ENCODE peak calls at places on chromosome 3, in five cellular contexts. J is stimulated activated CD8-positive, alpha-beta memory T cell treated with anti-CD3 and anti-CD28 coated beads, Interleukin-7, amount 100 ng/mL, for 1 hour; R is endothelial cell of umbilical vein; K is GM12865; I is iris pigment epithelial cell. F is an unnamed sample.

GRCh38 chr3:49017978-49018706 is at the start of gene DALRD3:
- DNase-seq in J (peak), R (peak), K (peak), I (peak), F (peak)

GRCh38 chr3:62051506-62051905 is 321.8 kb downstream of the FEZF2 start:
- DNase-seq in J (no peak), R (peak), K (no peak), I (peak), F (peak)

GRCh38 chr3:15399970-15400369 is 27.4 kb downstream of the METTL6 start:
- DNase-seq in J (no peak), R (no peak), K (no peak), I (no peak), F (no peak)

GRCh38 chr3:124248471-124249028 is 256.6 kb upstream of the ROPN1 start:
- DNase-seq in J (no peak), R (peak), K (no peak), I (peak), F (peak)

GRCh38 chr3:174891524-174892203 is 32.5 kb downstream of the NAALADL2 start:
- DNase-seq in J (no peak), R (peak), K (no peak), I (peak), F (no peak)

GRCh38 chr3:64185436-64185835 is 39.8 kb downstream of the PRICKLE2 start:
- DNase-seq in J (no peak), R (no peak), K (no peak), I (no peak), F (no peak)

GRCh38 chr3:52299815-52300611 is 12.4 kb downstream of the GLYCTK start:
- DNase-seq in J (no peak), R (peak), K (no peak), I (peak), F (peak)

GRCh38 chr3:59609967-59610366 is 560.1 kb upstream of the CFAP20DC start:
- DNase-seq in J (no peak), R (no peak), K (no peak), I (peak), F (no peak)

GRCh38 chr3:34687671-34688070 is 889.2 kb downstream of the PDCD6IP start:
- DNase-seq in J (no peak), R (no peak), K (no peak), I (no peak), F (no peak)

GRCh38 chr3:184368116-184368803 is 6.8 kb downstream of the POLR2H start:
- DNase-seq in J (no peak), R (no peak), K (no peak), I (peak), F (no peak)

GRCh38 chr3:196222876-196223595 is 6.7 kb downstream of the SLC51A start:
- DNase-seq in J (no peak), R (no peak), K (no peak), I (no peak), F (no peak)

F was measured in astrocyte of the hippocampus.